ENCODE peak calls at places on chromosomes 4 and X, in ten cellular contexts. Q is Peyer's patch, W is ovary, P is lower lobe of right lung, K is OCI-LY7, V is IMR-90, L is stomach, N is cardiac muscle cell, R is sigmoid colon, G is hepatocyte. D is an unnamed sample.
A peak's percentile ranks its signal among the peaks of the same experiment; 100 is the strongest.

GRCh38 chr4:105474110-105474518 is 252 bp upstream of the PPA2 start:
- DNase-seq in Q (no peak), W (peak; percentile 91), P (peak; percentile 92), K (no peak), V (peak; percentile 77), L (peak; percentile 92), N (no peak), R (peak; percentile 92), G (peak; percentile 96), D (peak; percentile 83)

GRCh38 chr4:835148-836002 is 9.4 kb upstream of the CPLX1 start:
- DNase-seq in Q (no peak), W (no peak), P (peak; percentile 57), K (no peak), V (no peak), L (peak; percentile 80), N (no peak), R (no peak), G (no peak), D (peak; percentile 77)

GRCh38 chr4:124386163-124386562 is 326.4 kb downstream of the ANKRD50 start:
- DNase-seq in Q (no peak), W (no peak), P (no peak), K (no peak), V (no peak), L (no peak), N (no peak), R (no peak), G (no peak), D (no peak)

GRCh38 chr4:15809058-15809457 is 30.9 kb downstream of the CD38 start:
- DNase-seq in Q (no peak), W (no peak), P (no peak), K (peak; percentile 60), V (no peak), L (no peak), N (no peak), R (no peak), G (no peak), D (no peak)

GRCh38 chr4:4385729-4386295 is 1.1 kb upstream of the NSG1 start:
- DNase-seq in Q (no peak), W (no peak), P (no peak), K (no peak), V (no peak), L (no peak), N (no peak), R (peak; percentile 48), G (no peak), D (no peak)

GRCh38 chr4:48780867-48781219 is 764 bp upstream of the FRYL start:
- DNase-seq in Q (peak; percentile 73), W (no peak), P (no peak), K (peak; percentile 49), V (peak; percentile 43), L (peak; percentile 59), N (no peak), R (peak; percentile 67), G (peak; percentile 52), D (peak; percentile 52)

GRCh38 chr4:72302981-72303704 is 265.9 kb downstream of the ADAMTS3 start:
- DNase-seq in Q (peak; percentile 65), W (no peak), P (no peak), K (peak; percentile 52), V (peak; percentile 35), L (peak; percentile 29), N (peak; percentile 70), R (no peak), G (peak; percentile 50), D (no peak)

GRCh38 chr4:17817027-17817426 is 6.2 kb downstream of the NCAPG start:
- DNase-seq in Q (no peak), W (no peak), P (no peak), K (peak; percentile 46), V (peak; percentile 78), L (no peak), N (peak; percentile 56), R (no peak), G (peak; percentile 74), D (no peak)

GRCh38 chrX:150032742-150033141 is 94.5 kb upstream of the EOLA2 start:
- DNase-seq in Q (no peak), W (no peak), P (no peak), K (no peak), V (peak; percentile 81), L (no peak), N (no peak), R (no peak), G (peak; percentile 11), D (no peak)

GRCh38 chrX:9539611-9540387 is 74.9 kb downstream of the TBL1X start:
- DNase-seq in Q (peak; percentile 50), W (no peak), P (no peak), K (no peak), V (no peak), L (peak; percentile 30), N (no peak), R (no peak), G (no peak), D (no peak)

GRCh38 chr4:95506264-95506663 is 42.5 kb downstream of the UNC5C start:
- DNase-seq in Q (no peak), W (no peak), P (no peak), K (no peak), V (peak; percentile 12), L (no peak), N (no peak), R (no peak), G (no peak), D (no peak)

GRCh38 chr4:142396279-142396678 is 449.8 kb downstream of the INPP4B start:
- DNase-seq in Q (no peak), W (no peak), P (no peak), K (no peak), V (peak; percentile 36), L (no peak), N (no peak), R (no peak), G (no peak), D (no peak)

GRCh38 chr4:98662619-98663225 is 4.3 kb upstream of the TSPAN5 start:
- DNase-seq in Q (peak; percentile 54), W (no peak), P (no peak), K (no peak), V (peak; percentile 9), L (no peak), N (no peak), R (no peak), G (no peak), D (no peak)

GRCh38 chrX:129596077-129596476 is 56.0 kb downstream of the OCRL start:
- DNase-seq in Q (no peak), W (no peak), P (no peak), K (no peak), V (no peak), L (no peak), N (no peak), R (no peak), G (no peak), D (no peak)

GRCh38 chrX:72652132-72652531 is 62.0 kb downstream of the PHKA1 start:
- DNase-seq in Q (no peak), W (no peak), P (no peak), K (no peak), V (no peak), L (no peak), N (no peak), R (no peak), G (no peak), D (no peak)

GRCh38 chr4:109321232-109321631 is 18.8 kb upstream of the COL25A1 start:
- DNase-seq in Q (no peak), W (no peak), P (no peak), K (no peak), V (no peak), L (no peak), N (no peak), R (no peak), G (no peak), D (no peak)
- H3K4me3 ChIP-seq in Q (no peak overlapping the region), W (no peak overlapping the region), P (no peak overlapping the region), K (no peak overlapping the region), V (no peak overlapping the region), L (no peak overlapping the region), N (no peak overlapping the region), R (no peak overlapping the region), G (no peak overlapping the region), D (no peak overlapping the region)

DNA sequence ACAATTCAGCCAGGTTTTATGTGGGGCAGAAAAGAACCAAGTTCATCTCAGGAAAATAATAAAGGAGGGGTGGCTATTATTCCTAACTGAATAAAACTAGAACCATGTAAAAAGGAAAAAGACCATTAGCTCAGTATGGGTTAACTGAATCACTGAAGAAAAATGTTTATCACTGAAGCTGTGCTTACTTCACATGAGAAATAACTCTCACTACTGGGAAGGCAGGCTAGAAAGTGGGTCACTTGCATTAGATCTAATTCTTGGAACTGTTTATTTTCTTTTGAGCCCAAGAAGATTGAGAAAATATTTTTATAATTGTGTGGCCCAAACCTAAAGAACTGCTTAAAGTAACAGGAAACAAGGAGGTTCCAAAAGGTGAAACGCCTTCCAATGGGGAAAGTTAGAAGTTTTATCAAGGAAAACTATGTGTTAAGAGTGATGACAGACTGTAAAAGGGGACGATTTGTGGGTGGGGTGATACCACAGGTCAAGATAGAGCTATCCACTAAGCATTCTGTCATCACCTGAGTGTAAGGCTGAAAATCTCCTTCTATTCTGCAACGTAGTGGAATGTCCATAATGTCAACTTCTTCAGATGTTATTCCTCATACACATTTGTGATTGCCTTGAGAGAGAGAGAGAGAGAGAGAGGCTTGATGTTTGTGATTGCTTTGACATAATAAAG is 1083.5 kb downstream of the PCDH7 start:
- DNase-seq in Q (no peak), W (no peak), P (no peak), K (no peak), V (no peak), L (no peak), N (peak; percentile 52), R (no peak), G (no peak), D (no peak)
- H3K4me1 ChIP-seq in Q (no peaks in the 10 kb centered on the region), W (no peaks in the 10 kb centered on the region), P (no peaks in the 10 kb centered on the region), K (no peaks in the 10 kb centered on the region), V (no peaks in the 10 kb centered on the region), L (no peaks in the 10 kb centered on the region), N (peaks cover 6% of the 10 kb centered on the region), R (no peaks in the 10 kb centered on the region), G (no peaks in the 10 kb centered on the region), D (no peaks in the 10 kb centered on the region)

DNA sequence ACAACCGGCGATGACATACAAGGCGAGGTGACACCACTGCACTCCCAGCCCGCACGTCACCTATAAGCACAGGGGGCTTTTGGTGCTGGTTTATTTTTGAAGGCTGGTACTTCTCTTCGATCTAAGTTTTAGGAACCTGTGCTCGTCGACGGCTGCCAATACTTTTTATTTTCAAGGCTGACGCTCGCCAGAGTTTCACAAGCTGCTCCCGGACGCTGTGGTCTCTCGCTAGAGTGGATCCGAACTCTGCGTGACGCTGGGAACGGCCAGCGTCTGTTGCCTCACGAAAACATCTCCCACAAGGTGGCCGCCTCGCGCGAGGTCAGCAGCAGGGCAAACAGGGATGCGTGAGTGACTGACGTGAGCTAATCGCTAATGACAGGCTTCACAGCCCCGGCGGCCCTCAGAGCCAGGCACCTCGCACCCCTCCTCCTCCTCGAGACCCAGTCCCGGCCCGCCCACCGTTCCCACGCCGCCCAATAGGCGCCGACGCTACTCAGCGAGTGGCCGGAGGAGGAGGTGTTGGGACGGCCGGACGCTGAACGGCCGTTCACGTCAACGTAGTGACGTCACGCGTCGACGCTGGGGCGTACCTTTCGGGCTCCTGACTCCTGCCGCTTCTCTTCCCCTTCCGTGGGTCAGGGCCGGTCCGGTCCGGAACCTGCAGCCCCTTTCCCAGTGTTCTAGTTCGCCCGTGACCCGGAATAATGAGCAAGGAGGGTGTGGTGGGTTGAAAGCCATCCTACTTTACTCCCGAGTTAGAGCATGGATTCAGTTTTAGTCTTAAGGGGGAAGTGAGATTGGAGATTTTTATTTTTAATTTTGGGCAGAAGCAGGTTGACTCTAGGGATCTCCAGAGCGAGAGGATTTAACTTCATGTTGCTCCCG is at the start of gene CLCN3:
- DNase-seq in Q (peak; percentile 98), W (peak; percentile 99), P (peak; percentile 99), K (peak; percentile 98), V (peak; percentile 94), L (peak; percentile 98), N (peak; percentile 99), R (peak; percentile 98), G (peak; percentile 99), D (peak; percentile 98)
- TF ChIP-seq CTCF in Q (peak; percentile 43), W (peak; percentile 63), P (peak; percentile 11), K (no peak), V (peak; percentile 18), L (no peak), N (no peak), R (no peak), G (no peak), D (no peak)

GRCh38 chrX:132173647-132174046 is 45.6 kb downstream of the RAP2C start:
- DNase-seq in Q (no peak), W (no peak), P (no peak), K (no peak), V (no peak), L (no peak), N (no peak), R (no peak), G (no peak), D (no peak)
- H3K4me3 ChIP-seq in Q (no peak overlapping the region), W (no peak overlapping the region), P (no peak overlapping the region), K (no peak overlapping the region), V (no peak overlapping the region), L (no peak overlapping the region), N (no peak overlapping the region), R (no peak overlapping the region), G (no peak overlapping the region), D (no peak overlapping the region)